ENCODE peak calls at places on chromosomes 3 and 15, in five cellular contexts. Z is endothelial cell of umbilical vein, A is IMR-90, H is PC-9, B is PC-3. V is an unnamed sample.

GRCh38 chr3:29463306-29463705 is 182.4 kb downstream of the RBMS3 start:
- DNase-seq in Z (no peak), A (no peak), H (no peak), B (no peak), V (no peak)

GRCh38 chr3:13822042-13822441 is 57.8 kb downstream of the WNT7A start:
- DNase-seq in Z (no peak), A (no peak), H (peak), B (peak), V (peak)

GRCh38 chr3:117356296-117356695 is 646.7 kb downstream of the TUSC7 start:
- DNase-seq in Z (no peak), A (no peak), H (no peak), B (no peak), V (no peak)

GRCh38 chr3:121883507-121883906 is 10.7 kb upstream of the SLC15A2 start:
- DNase-seq in Z (peak), A (peak), H (peak), B (peak), V (peak)

GRCh38 chr3:183428140-183429023 is at the start of gene MCF2L2:
- DNase-seq in Z (peak), A (peak), H (no peak), B (peak), V (peak)

GRCh38 chr3:152595975-152596832 is 238.7 kb upstream of the P2RY1 start:
- DNase-seq in Z (peak), A (peak), H (no peak), B (no peak), V (peak)

GRCh38 chr3:56955551-56956131 is 104.8 kb upstream of the SPATA12 start:
- DNase-seq in Z (no peak), A (no peak), H (no peak), B (no peak), V (no peak)

GRCh38 chr15:36887214-36888017 is 212.9 kb downstream of the MEIS2 start:
- DNase-seq in Z (no peak), A (no peak), H (no peak), B (no peak), V (peak)

GRCh38 chr15:71461748-71462147 is 346.5 kb downstream of the THSD4 start:
- DNase-seq in Z (no peak), A (no peak), H (no peak), B (no peak), V (no peak)

GRCh38 chr3:188706599-188706998 is 465.2 kb upstream of the TPRG1 start:
- DNase-seq in Z (no peak), A (peak), H (no peak), B (no peak), V (no peak)

GRCh38 chr3:172285844-172286243 is 162.4 kb downstream of the GHSR start:
- DNase-seq in Z (no peak), A (peak), H (peak), B (no peak), V (no peak)

GRCh38 chr3:15610083-15610482 is 8.5 kb downstream of the BTD start:
- DNase-seq in Z (no peak), A (peak), H (no peak), B (peak), V (no peak)

GRCh38 chr3:170058127-170058526 is 20.3 kb downstream of the GPR160 start:
- DNase-seq in Z (no peak), A (no peak), H (no peak), B (no peak), V (no peak)

GRCh38 chr3:29281265-29282228 is 676 bp downstream of the RBMS3 start:
- DNase-seq in Z (peak), A (peak), H (no peak), B (peak), V (no peak)

GRCh38 chr15:23877502-23878412 is 190.7 kb upstream of the NDN start:
- DNase-seq in Z (no peak), A (no peak), H (no peak), B (peak), V (no peak)

GRCh38 chr3:197465996-197466549 is 89.7 kb downstream of the BDH1 start:
- DNase-seq in Z (peak), A (peak), H (peak), B (peak), V (no peak)

GRCh38 chr15:51647128-51647562 is 24.6 kb upstream of the DMXL2 start:
- DNase-seq in Z (peak), A (peak), H (no peak), B (peak), V (no peak)

GRCh38 chr15:52172869-52173268 is 18.3 kb downstream of the GNB5 start:
- DNase-seq in Z (no peak), A (no peak), H (no peak), B (no peak), V (no peak)

GRCh38 chr3:138331143-138331894 is 1.7 kb upstream of the NME9 start:
- DNase-seq in Z (no peak), A (peak), H (no peak), B (peak), V (no peak)

GRCh38 chr3:129413687-129414506 is 14.5 kb downstream of the EFCAB12 start:
- DNase-seq in Z (peak), A (peak), H (peak), B (peak), V (peak)

GRCh38 chr15:73593278-73594074 is 39.7 kb downstream of the NPTN start:
- DNase-seq in Z (peak), A (peak), H (no peak), B (peak), V (no peak)

GRCh38 chr3:8345396-8345795 is 156.2 kb upstream of the LMCD1 start:
- DNase-seq in Z (no peak), A (no peak), H (no peak), B (no peak), V (no peak)

GRCh38 chr15:76930831-76931396 is 635 bp upstream of the RCN2 start:
- DNase-seq in Z (no peak), A (no peak), H (peak), B (no peak), V (no peak)

GRCh38 chr3:31100519-31100918 is 206.1 kb upstream of the GADL1 start:
- DNase-seq in Z (no peak), A (no peak), H (no peak), B (no peak), V (no peak)

GRCh38 chr3:153339065-153339464 is 177.0 kb downstream of the RAP2B start:
- DNase-seq in Z (no peak), A (no peak), H (no peak), B (no peak), V (peak)

GRCh38 chr3:188439080-188439479 is 285.1 kb downstream of the LPP start:
- DNase-seq in Z (peak), A (no peak), H (no peak), B (no peak), V (no peak)

GRCh38 chr3:172110127-172110779 is 70.9 kb downstream of the FNDC3B start:
- DNase-seq in Z (no peak), A (no peak), H (no peak), B (no peak), V (no peak)

GRCh38 chr15:51768018-51768417 is 16.6 kb downstream of the TMOD2 start:
- DNase-seq in Z (no peak), A (no peak), H (no peak), B (no peak), V (no peak)

GRCh38 chr3:66441124-66441523 is 59.7 kb downstream of the LRIG1 start:
- DNase-seq in Z (peak), A (peak), H (peak), B (peak), V (peak)

GRCh38 chr3:126745760-126746394 is 41.8 kb downstream of the CHCHD6 start:
- DNase-seq in Z (no peak), A (no peak), H (no peak), B (no peak), V (no peak)

GRCh38 chr3:120567370-120568197 is 28.6 kb upstream of the NDUFB4 start:
- DNase-seq in Z (peak), A (peak), H (no peak), B (peak), V (no peak)

GRCh38 chr15:89002281-89002761 is 85.9 kb upstream of the ABHD2 start:
- DNase-seq in Z (no peak), A (peak), H (no peak), B (peak), V (peak)

GRCh38 chr3:44893097-44893496 is 18.7 kb downstream of the TGM4 start:
- DNase-seq in Z (no peak), A (peak), H (no peak), B (peak), V (peak)

GRCh38 chr3:66396888-66397287 is 103.9 kb downstream of the LRIG1 start:
- DNase-seq in Z (no peak), A (no peak), H (no peak), B (no peak), V (no peak)

GRCh38 chr3:171108066-171108465 is 81.5 kb upstream of the SLC2A2 start:
- DNase-seq in Z (no peak), A (peak), H (no peak), B (peak), V (no peak)

GRCh38 chr3:113205481-113205880 is 5.9 kb upstream of the BOC start:
- DNase-seq in Z (no peak), A (no peak), H (no peak), B (peak), V (peak)

GRCh38 chr15:86725628-86726027 is 646.0 kb downstream of the AGBL1 start:
- DNase-seq in Z (no peak), A (no peak), H (no peak), B (no peak), V (no peak)

GRCh38 chr3:188352196-188352927 is 198.4 kb downstream of the LPP start:
- DNase-seq in Z (no peak), A (no peak), H (no peak), B (no peak), V (peak)

GRCh38 chr15:56393277-56393676 is 28.1 kb downstream of the TEX9 start:
- DNase-seq in Z (no peak), A (no peak), H (no peak), B (no peak), V (no peak)

GRCh38 chr3:138256022-138256421 is 68.9 kb downstream of the ARMC8 start:
- DNase-seq in Z (no peak), A (no peak), H (no peak), B (no peak), V (peak)

GRCh38 chr3:190516416-190516815 is 2.5 kb downstream of the IL1RAP start:
- DNase-seq in Z (no peak), A (no peak), H (no peak), B (peak), V (no peak)

GRCh38 chr3:190513409-190514162 is at the start of gene IL1RAP:
- DNase-seq in Z (peak), A (peak), H (peak), B (peak), V (peak)

GRCh38 chr3:190517696-190518095 is 3.8 kb downstream of the IL1RAP start:
- DNase-seq in Z (no peak), A (peak), H (peak), B (peak), V (peak)

GRCh38 chr3:190514163-190515153 is 573 bp downstream of the IL1RAP start:
- DNase-seq in Z (peak), A (peak), H (peak), B (peak), V (peak)

DNA sequence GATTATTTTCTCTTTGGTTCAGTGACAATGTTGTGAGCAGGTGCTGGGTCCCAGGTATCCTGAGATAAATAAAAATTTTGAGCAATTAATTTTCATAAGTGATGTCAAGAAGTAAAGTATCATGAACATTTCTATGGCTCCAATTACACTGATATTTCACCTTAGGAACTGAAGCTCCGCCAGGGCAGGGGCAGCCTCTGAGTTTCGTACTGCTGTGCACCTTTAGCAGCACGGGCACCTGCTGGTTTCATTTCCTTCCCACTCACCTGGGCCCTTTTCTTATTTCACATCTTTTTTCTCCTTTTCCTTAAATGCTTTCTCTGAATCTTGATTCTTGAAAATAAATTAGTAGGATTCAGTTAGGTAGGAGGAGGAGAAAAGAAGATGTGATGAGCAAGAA is 1.2 kb upstream of the IL1RAP start:
- DNase-seq in Z (no peak), A (no peak), H (no peak), B (no peak), V (no peak)
- H2AFZ ChIP-seq in Z (no peak), A (no peak), H (peak), B (no peak), V (no peak)

GRCh38 chr3:61612211-61612995 is 51.0 kb downstream of the PTPRG start:
- DNase-seq in Z (no peak), A (peak), H (peak), B (no peak), V (no peak)
- H2AFZ ChIP-seq in Z (no peak), A (no peak), H (no peak), B (no peak), V (no peak)

GRCh38 chr15:29840054-29840453 is 17.8 kb upstream of the TJP1 start:
- DNase-seq in Z (no peak), A (no peak), H (no peak), B (no peak), V (no peak)
- H2AFZ ChIP-seq in Z (no peak), A (no peak), H (no peak), B (no peak), V (no peak)

DNA sequence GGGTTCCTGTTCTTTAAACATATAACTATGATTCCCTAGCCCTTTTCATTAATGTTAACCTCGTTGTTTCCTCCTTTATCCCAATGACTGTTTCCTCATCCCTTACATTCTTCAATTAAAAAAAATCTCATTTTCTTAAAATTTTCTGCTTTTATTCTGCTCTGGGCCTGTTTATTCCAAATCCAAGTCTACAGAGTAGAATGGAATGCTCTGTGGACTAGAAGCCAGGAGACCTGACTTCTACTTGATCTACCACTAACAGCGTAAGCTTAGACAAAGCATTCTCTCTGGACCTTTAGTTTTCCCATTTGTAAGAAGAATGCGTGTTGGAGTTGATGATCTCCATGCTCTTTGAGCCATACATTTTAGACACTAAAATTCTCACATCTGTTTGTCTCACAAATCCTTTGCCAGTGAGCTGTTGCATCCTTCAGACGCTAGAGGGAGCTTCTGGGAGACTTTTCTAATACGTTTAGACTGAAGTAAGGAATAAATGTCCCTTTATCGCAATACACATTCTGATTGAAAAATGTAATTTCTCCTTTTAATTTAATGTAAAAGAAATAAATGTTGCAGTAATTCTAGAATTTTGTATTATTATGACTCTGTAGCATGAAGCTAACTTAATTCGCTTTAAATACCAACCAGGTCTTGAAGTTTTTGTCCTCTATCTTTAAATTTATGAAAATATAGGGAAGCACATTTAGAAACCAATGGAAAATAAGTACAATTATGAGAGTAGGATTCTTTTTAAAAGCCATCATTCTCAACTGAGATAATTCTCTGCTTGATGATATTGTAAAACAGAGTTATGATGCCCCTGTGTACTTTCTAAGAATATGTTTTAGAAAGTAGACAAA is 21.7 kb upstream of the GMNC start:
- DNase-seq in Z (peak), A (peak), H (peak), B (peak), V (peak)
- H2AFZ ChIP-seq in Z (no peak), A (no peak), H (no peak), B (peak), V (peak)

GRCh38 chr3:193720169-193720568 is 127.2 kb downstream of the OPA1 start:
- DNase-seq in Z (no peak), A (no peak), H (no peak), B (no peak), V (no peak)

GRCh38 chr3:193727089-193727488 is 134.1 kb downstream of the OPA1 start:
- DNase-seq in Z (no peak), A (no peak), H (no peak), B (no peak), V (no peak)

GRCh38 chr3:193719735-193720134 is 126.7 kb downstream of the OPA1 start:
- DNase-seq in Z (no peak), A (no peak), H (no peak), B (no peak), V (no peak)

GRCh38 chr3:193728429-193729087 is 135.6 kb downstream of the OPA1 start:
- DNase-seq in Z (no peak), A (no peak), H (no peak), B (no peak), V (peak)

GRCh38 chr3:193722566-193722965 is 129.6 kb downstream of the OPA1 start:
- DNase-seq in Z (no peak), A (no peak), H (no peak), B (no peak), V (no peak)
- H2AFZ ChIP-seq in Z (no peak), A (no peak), H (no peak), B (no peak), V (no peak)

GRCh38 chr3:160885791-160886286 is 129.8 kb downstream of the PPM1L start:
- DNase-seq in Z (peak), A (peak), H (no peak), B (peak), V (no peak)

GRCh38 chr3:160883373-160883772 is 127.3 kb downstream of the PPM1L start:
- DNase-seq in Z (peak), A (no peak), H (no peak), B (no peak), V (no peak)

DNA sequence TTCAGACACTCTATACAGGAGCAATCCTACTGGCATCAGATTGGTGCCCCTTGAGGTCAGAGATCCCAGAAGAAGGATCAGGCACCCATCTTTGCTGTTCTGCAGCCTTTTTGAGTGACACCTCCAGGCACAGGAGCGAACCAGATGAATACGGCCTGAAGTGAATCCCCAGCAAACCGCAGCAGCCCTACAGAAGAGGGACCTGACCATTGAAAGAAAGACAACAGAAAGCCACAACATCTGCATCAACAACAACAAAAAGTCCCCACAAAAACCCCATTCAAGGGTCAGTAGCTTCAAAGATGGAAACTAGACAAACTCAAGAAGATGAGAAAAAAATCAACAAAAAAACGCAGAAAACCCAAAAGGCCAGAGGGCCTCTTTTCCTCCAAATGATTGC is 130.4 kb downstream of the PPM1L start:
- DNase-seq in Z (no peak), A (no peak), H (no peak), B (no peak), V (peak)
- H2AFZ ChIP-seq in Z (no peak), A (no peak), H (no peak), B (no peak), V (no peak)

GRCh38 chr15:31321418-31321817 is 5.2 kb upstream of the KLF13 start:
- DNase-seq in Z (no peak), A (no peak), H (no peak), B (no peak), V (no peak)
- H2AFZ ChIP-seq in Z (no peak), A (no peak), H (no peak), B (no peak), V (no peak)

DNA sequence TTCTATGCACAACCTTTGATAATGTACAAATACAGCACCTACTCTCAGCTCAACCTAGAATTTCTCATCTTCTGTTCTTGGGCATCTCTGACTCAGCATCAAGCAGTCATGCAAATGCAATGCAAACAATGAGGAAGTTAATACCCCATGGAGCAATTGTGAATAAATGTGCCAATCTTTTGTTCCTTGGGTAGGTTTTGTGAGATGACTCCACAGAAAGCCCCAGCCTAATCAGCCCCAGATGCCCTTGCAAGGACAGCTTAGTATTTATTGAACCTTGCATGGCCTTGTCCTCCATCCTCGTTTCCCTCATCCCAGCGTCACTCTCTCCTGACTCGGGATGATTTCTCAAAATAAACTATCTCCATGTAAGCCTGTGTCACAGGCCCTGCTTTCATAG is 494.7 kb upstream of the NECTIN3 start:
- DNase-seq in Z (peak), A (peak), H (peak), B (peak), V (peak)
- H2AFZ ChIP-seq in Z (peak), A (peak), H (peak), B (peak), V (peak)

DNA sequence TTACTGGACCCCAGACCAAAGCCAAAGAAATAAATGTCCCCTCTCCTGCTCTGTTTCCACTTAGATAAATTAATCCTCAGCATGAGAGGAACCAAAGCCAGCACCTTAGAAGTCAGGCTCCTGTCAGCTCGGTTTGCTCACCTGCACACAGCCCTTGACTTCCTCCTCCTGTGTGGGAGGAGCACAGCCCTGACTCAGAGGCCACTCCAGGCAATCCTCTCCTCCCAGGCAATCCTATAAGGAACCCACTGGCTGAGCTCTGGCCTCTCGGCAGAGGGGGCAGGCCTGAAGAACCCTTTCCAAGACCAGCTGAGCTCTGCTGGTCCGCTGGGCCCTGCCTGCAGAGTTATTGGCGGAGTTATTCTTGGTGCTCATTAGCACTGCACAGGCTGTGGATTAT is 30.8 kb downstream of the LIPC start:
- DNase-seq in Z (no peak), A (no peak), H (peak), B (peak), V (no peak)
- H2AFZ ChIP-seq in Z (no peak), A (peak), H (no peak), B (peak), V (no peak)